ENCODE peak calls at places on chromosomes 3 and 15, in five cellular contexts. B is A549, W is cardiac muscle cell, A is body of pancreas, F is RWPE2. V is an unnamed sample.

GRCh38 chr3:42403737-42404136 is 6.7 kb downstream of the LYZL4 start:
- DNase-seq in B (no peak), W (no peak), A (no peak), F (no peak), V (peak; percentile 19)

GRCh38 chr3:16824085-16824696 is 60.6 kb upstream of the PLCL2 start:
- DNase-seq in B (no peak), W (no peak), A (no peak), F (no peak), V (no peak)

GRCh38 chr3:52314495-52314894 is 1.6 kb upstream of the DNAH1 start:
- DNase-seq in B (no peak), W (no peak), A (no peak), F (no peak), V (no peak)

GRCh38 chr3:51735039-51735438 is 28.2 kb downstream of the GRM2 start:
- DNase-seq in B (no peak), W (no peak), A (no peak), F (no peak), V (no peak)

GRCh38 chr3:25412269-25412668 is 15.8 kb upstream of the RARB start:
- DNase-seq in B (peak; percentile 75), W (no peak), A (no peak), F (no peak), V (no peak)

GRCh38 chr15:77856718-77857346 is 220.7 kb downstream of the TBC1D2B start:
- DNase-seq in B (no peak), W (no peak), A (no peak), F (no peak), V (peak; percentile 40)

GRCh38 chr15:98177950-98178848 is 217.7 kb downstream of the ARRDC4 start:
- DNase-seq in B (peak; percentile 70), W (peak; percentile 79), A (peak; percentile 60), F (no peak), V (peak; percentile 86)

GRCh38 chr15:69298697-69299441 is at the start of gene PAQR5:
- DNase-seq in B (peak; percentile 63), W (peak; percentile 55), A (peak; percentile 44), F (peak; percentile 70), V (peak; percentile 32)

GRCh38 chr15:31252386-31252785 is 74.2 kb upstream of the KLF13 start:
- DNase-seq in B (no peak), W (no peak), A (no peak), F (peak; percentile 11), V (no peak)

GRCh38 chr3:52721002-52721741 is 15.3 kb downstream of the SPCS1 start:
- DNase-seq in B (no peak), W (no peak), A (no peak), F (no peak), V (no peak)

GRCh38 chr15:71713191-71713798 is 97.1 kb upstream of the NR2E3 start:
- DNase-seq in B (no peak), W (no peak), A (no peak), F (no peak), V (no peak)

GRCh38 chr15:49154359-49154758 is 1.0 kb downstream of the COPS2 start:
- DNase-seq in B (no peak), W (no peak), A (no peak), F (no peak), V (peak; percentile 29)

GRCh38 chr3:135576786-135577185 is 388.7 kb upstream of the PPP2R3A start:
- DNase-seq in B (no peak), W (no peak), A (no peak), F (no peak), V (no peak)

GRCh38 chr15:40398413-40398873 is 7.2 kb upstream of the IVD start:
- DNase-seq in B (no peak), W (no peak), A (peak; percentile 41), F (no peak), V (no peak)

GRCh38 chr3:187795207-187795960 is 50.1 kb upstream of the BCL6 start:
- DNase-seq in B (no peak), W (no peak), A (peak; percentile 76), F (no peak), V (no peak)

DNA sequence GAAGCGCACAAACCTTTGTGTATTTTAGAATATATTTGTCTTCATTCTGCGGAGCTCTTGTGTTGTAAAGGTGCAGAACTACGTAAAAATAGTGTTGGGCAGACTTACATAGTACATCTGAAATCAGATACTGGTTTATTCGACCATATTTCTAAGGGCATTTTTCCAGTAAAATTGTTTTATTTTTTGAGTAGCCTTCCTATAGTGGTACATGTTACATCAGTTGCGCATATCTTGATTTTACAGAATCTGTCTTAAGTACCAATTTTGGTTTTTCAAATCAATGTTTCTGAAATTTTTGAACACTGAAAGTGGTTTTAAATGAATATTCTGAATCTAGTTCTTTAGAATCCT is 15.7 kb upstream of the CHD2 start:
- DNase-seq in B (no peak), W (no peak), A (no peak), F (no peak), V (no peak)
- H3K4me3 ChIP-seq in B (peak overlapping the region; percentile 85), W (peak overlapping the region; percentile 85), A (peak overlapping the region; percentile 69), F (peak overlapping the region; percentile 95), V (peak overlapping the region; percentile 95)

DNA sequence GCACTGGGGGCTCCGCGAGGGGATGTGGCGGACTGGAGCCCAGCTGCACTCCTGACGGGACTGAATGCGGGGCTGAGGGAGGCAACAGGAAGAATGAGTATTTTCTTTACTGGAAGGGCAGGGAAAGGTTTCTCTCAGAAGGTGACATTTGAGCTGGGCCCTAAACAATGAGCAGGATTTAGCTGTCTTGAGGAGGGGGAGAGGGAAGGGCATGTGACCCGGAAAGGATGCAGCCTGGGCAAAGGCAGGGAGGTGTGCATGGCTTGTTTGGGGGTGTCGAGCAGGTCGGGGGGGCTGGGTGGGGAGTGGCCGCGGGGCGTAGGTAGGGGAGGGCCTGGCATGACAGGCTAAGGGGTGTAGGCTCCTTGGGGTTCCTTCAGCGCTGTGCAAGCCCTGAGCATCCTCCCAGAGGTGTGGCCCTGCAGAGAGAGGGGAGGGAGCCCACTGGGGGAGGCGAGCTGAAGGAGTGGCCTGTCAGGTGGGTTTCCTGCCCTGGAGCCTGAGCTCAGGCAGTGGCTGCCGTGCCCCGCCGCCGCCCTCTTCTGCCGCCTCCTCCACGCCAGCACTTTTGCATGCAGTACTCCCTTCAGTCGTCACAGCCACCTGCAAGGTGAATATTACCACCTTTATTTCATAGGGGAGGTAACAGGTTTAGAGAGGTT is 17.2 kb upstream of the ANKDD1A start:
- DNase-seq in B (no peak), W (no peak), A (no peak), F (no peak), V (no peak)
- H3K4me3 ChIP-seq in B (no peak overlapping the region), W (no peak overlapping the region), A (no peak overlapping the region), F (peak overlapping the region; percentile 10), V (peak overlapping the region; percentile 40)

GRCh38 chr3:4495294-4496110 is 2.4 kb downstream of the ITPR1 start:
- DNase-seq in B (no peak), W (no peak), A (no peak), F (no peak), V (no peak)
- H3K4me3 ChIP-seq in B (no peak overlapping the region), W (peak overlapping the region; percentile 98), A (no peak overlapping the region), F (no peak overlapping the region), V (no peak overlapping the region)

DNA sequence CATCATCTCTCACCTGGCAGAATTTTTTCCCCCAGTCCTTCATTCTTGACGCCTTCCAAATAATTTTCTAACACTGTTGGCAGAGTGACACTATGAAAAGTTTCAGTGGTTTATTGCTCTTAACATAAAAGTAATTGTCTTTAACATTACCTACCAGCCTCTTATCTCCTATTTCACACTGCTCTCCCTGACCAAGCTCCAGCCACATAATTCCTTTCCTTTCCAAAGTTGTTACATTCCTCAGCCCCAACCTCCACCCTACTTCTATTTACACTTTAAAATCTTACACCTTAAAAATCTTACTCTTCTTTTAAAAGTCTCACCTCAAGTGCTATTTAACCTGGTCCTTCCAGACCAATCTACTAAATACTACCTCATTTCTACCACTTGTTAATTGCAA is 2.8 kb downstream of the DPPA4 start:
- DNase-seq in B (no peak), W (no peak), A (no peak), F (no peak), V (no peak)
- H3K4me3 ChIP-seq in B (no peak overlapping the region), W (no peak overlapping the region), A (no peak overlapping the region), F (no peak overlapping the region), V (no peak overlapping the region)

GRCh38 chr3:15636028-15636709 is 34.6 kb downstream of the BTD start:
- DNase-seq in B (peak; percentile 78), W (no peak), A (peak; percentile 20), F (no peak), V (peak; percentile 81)
- H3K4me3 ChIP-seq in B (no peak overlapping the region), W (no peak overlapping the region), A (no peak overlapping the region), F (no peak overlapping the region), V (no peak overlapping the region)

DNA sequence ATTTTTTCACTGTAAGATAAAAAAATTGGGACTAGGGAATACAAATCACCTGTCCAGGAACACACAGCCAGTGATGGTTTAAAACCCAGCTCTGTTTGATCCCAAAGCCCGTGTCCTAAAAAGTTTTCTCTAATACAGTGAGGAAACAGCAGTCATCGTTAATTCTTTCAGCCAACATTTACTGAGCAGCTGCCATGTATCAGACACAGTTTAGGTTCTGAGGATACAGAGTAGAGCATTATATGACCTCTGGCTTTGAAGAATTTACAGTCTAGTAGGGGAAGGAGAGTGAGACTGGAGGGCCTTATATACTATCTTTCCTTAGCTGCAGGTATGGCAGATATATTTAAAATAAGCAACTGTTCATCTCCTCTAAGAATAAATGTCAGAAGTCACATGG is 82.7 kb downstream of the KCNMB2 start:
- DNase-seq in B (no peak), W (no peak), A (no peak), F (no peak), V (no peak)
- H3K4me3 ChIP-seq in B (no peak overlapping the region), W (no peak overlapping the region), A (no peak overlapping the region), F (no peak overlapping the region), V (no peak overlapping the region)

V was measured in epithelial cell of esophagus.